ENCODE peak calls at places on chromosome 18, in four cellular contexts. Q is heart left ventricle, N is heart right ventricle, P is mesendoderm. K is an unnamed sample.
A peak's percentile ranks its signal among the peaks of the same experiment; 100 is the strongest.

GRCh38 chr18:1270081-1270480 is 365.4 kb downstream of the ADCYAP1 start:
- DNase-seq in Q (no peak), N (no peak), P (no peak), K (no peak)

GRCh38 chr18:55988537-55988936 is 400.5 kb upstream of the TCF4 start:
- DNase-seq in Q (no peak), N (no peak), P (no peak), K (no peak)

GRCh38 chr18:49647496-49648168 is 85.8 kb downstream of the LIPG start:
- DNase-seq in Q (no peak), N (no peak), P (no peak), K (no peak)

GRCh38 chr18:47953471-47953931 is 23.0 kb upstream of the SMAD2 start:
- DNase-seq in Q (no peak), N (no peak), P (peak; percentile 39), K (no peak)

GRCh38 chr18:50080932-50081560 is 113.9 kb downstream of the MYO5B start:
- DNase-seq in Q (no peak), N (no peak), P (no peak), K (no peak)

GRCh38 chr18:55272510-55273243 is 313.4 kb upstream of the CCDC68 start:
- DNase-seq in Q (no peak), N (no peak), P (no peak), K (no peak)

GRCh38 chr18:6120820-6121279 is 225.5 kb upstream of the TMEM200C start:
- DNase-seq in Q (no peak), N (no peak), P (no peak), K (no peak)

GRCh38 chr18:22210331-22210754 is 41.0 kb downstream of the GATA6 start:
- DNase-seq in Q (no peak), N (no peak), P (peak; percentile 61), K (no peak)

GRCh38 chr18:31043709-31044108 is 1.2 kb upstream of the DSC3 start:
- DNase-seq in Q (no peak), N (no peak), P (no peak), K (no peak)

GRCh38 chr18:68454511-68455228 is 260.2 kb downstream of the TMX3 start:
- DNase-seq in Q (no peak), N (no peak), P (no peak), K (no peak)

GRCh38 chr18:54672846-54673475 is 81.9 kb downstream of the DYNAP start:
- DNase-seq in Q (no peak), N (no peak), P (no peak), K (no peak)

GRCh38 chr18:10239138-10239537 is 215.3 kb upstream of the APCDD1 start:
- DNase-seq in Q (no peak), N (no peak), P (no peak), K (no peak)

GRCh38 chr18:25921677-25922421 is 168.6 kb downstream of the SS18 start:
- DNase-seq in Q (no peak), N (no peak), P (peak; percentile 86), K (peak; percentile 37)

GRCh38 chr18:48762836-48763713 is 187.7 kb downstream of the SMAD7 start:
- DNase-seq in Q (no peak), N (no peak), P (no peak), K (no peak)

GRCh38 chr18:44465337-44465736 is 215.4 kb upstream of the SETBP1 start:
- DNase-seq in Q (no peak), N (no peak), P (no peak), K (no peak)

GRCh38 chr18:48345596-48345995 is 63.6 kb downstream of the ZBTB7C start:
- DNase-seq in Q (no peak), N (no peak), P (no peak), K (no peak)

GRCh38 chr18:37575646-37576045 is 10.0 kb upstream of the CELF4 start:
- DNase-seq in Q (no peak), N (no peak), P (no peak), K (no peak)

DNA sequence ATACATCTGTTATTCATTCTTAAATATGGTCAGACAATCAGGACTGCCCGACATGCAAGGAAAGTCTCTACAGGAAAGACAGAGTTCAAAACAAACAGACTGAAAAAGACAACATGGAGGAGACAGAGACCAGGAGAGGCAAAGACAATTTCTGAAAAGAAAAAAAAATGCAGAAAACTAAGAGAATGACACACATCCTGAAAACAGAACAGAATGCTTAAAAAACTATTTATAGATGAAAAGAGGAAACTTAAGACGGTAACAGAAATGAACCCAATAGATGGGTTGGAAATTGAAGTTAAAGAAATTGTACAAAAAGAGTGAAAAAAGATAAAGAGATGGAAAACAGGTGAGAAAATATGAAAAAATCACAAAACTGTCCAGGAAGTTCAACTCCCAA is 95.7 kb downstream of the BCL2 start:
- DNase-seq in Q (no peak), N (no peak), P (no peak), K (no peak)
- H3K36me3 ChIP-seq in Q (no peaks in the 10 kb centered on the region), N (no peaks in the 10 kb centered on the region), P (no peaks in the 10 kb centered on the region), K (peaks cover 4% of the 10 kb centered on the region)

DNA sequence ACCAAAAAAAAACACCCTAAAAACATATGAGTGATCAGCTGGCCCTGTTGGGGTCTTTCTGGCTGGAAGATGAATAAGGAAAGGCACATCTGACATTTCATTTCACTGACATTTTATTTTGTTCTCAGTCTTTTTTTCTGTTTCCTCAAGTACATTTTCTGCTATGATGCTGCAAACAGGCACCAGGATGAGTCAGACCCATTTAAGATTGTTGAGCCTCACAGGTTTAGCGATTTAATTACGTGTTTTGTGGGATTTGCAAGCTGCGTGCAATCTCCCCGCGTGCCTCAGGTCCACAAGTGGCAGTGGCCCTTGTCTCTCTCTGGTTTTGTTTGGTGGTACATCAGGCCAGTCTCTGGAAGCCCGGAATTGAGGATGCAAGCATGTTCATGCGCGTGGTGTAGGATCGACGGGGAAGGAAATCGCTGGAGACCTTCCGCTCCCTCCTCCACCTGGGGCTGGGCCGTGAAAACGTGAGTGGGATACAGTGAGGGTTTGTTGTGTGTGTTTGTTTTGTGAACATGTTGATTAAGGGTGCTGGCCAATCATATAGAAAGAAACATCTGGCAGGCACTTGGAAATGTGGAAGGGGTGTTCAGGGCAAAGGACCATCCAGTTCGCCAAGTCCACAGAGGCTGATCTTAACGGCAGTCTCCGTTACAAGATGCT is 120.2 kb upstream of the ZNF516 start:
- DNase-seq in Q (no peak), N (no peak), P (no peak), K (no peak)
- H3K4me3 ChIP-seq in Q (no peak overlapping the region), N (no peak overlapping the region), P (no peak overlapping the region), K (no peak overlapping the region)

DNA sequence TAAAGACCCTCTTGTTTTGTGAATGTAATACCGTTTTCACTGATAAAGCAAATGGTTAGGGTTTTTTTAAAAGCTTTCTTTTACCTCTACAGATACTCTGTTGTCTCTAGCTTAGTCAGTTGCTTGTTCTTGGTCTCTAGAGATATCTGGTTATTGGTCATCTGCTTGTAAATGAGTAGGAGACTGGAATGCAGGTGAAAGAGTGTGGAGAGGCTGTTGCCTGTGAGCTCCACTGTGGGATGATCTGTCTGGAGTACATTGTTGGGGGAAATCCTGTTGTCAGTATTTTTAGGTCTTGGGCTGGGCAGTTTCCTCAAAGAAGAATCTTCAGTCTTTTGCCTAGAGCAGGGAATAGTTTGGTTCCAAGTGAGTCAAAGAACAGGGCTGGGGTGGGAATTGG is 67.7 kb downstream of the SMCHD1 start:
- DNase-seq in Q (no peak), N (no peak), P (peak; percentile 5), K (no peak)
- H3K36me3 ChIP-seq in Q (peaks cover 28% of the 10 kb centered on the region), N (peaks cover 23% of the 10 kb centered on the region), P (peaks cover 2% of the 10 kb centered on the region), K (peaks cover 55% of the 10 kb centered on the region)

GRCh38 chr18:58847383-58848071 is 17.1 kb upstream of the ZNF532 start:
- DNase-seq in Q (peak; percentile 71), N (peak; percentile 44), P (peak; percentile 99), K (no peak)
- H3K4me3 ChIP-seq in Q (peak overlapping the region; percentile 45), N (peak overlapping the region; percentile 32), P (no peak overlapping the region), K (no peak overlapping the region)

GRCh38 chr18:51107594-51108305 is 77.7 kb downstream of the SMAD4 start:
- DNase-seq in Q (no peak), N (no peak), P (no peak), K (no peak)
- H3K36me3 ChIP-seq in Q (no peaks in the 10 kb centered on the region), N (no peaks in the 10 kb centered on the region), P (no peaks in the 10 kb centered on the region), K (no peaks in the 10 kb centered on the region)

GRCh38 chr18:78981652-78981955 is 2.0 kb downstream of the SALL3 start:
- DNase-seq in Q (no peak), N (no peak), P (no peak), K (no peak)

GRCh38 chr18:78983530-78983929 is 3.9 kb downstream of the SALL3 start:
- DNase-seq in Q (no peak), N (no peak), P (peak; percentile 55), K (no peak)

GRCh38 chr18:78986018-78986481 is 6.4 kb downstream of the SALL3 start:
- DNase-seq in Q (no peak), N (no peak), P (peak; percentile 75), K (no peak)

GRCh38 chr18:78982186-78982585 is 2.6 kb downstream of the SALL3 start:
- DNase-seq in Q (no peak), N (no peak), P (peak; percentile 66), K (no peak)

DNA sequence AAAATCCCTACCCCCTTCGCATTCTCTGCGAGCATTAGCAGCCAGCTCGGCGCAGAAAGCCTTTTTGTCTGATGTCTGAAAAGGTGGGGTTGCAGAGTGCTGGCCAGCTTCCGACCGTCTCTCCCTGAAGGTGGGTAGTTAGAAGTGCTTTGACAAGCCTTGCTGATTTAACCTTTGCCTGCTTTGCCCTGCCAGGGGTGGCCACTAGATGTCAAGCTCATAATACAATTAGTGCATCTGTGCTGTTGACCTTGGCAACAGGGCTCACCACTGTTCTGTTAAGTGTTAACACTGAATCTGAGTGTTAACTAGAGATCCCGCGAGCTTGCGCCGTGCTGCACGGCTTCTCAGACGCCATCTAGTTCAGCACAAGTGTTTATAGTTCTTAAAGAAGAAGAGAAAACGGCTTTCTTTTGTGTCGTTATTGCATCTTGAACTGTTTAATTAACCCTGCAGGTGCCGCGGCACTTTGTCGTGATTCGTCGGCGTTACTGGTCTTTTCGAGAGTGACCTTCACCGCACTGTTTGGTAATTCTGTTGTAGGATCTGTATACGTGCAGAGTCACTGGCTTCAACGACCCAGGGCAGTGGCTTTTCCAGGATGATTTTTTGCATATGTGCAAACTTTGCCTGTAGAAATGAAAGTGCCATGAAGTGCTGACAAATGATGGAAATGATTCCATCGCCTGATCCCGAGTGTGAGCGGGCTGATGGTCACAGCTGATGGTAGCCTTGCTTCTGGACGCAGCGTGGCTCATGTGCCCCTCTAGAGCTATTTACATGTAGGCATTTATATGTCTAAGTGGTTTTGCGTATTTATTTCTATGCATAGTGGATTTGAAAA is 5.5 kb downstream of the SALL3 start:
- DNase-seq in Q (no peak), N (no peak), P (peak; percentile 98), K (no peak)
- H3K4me3 ChIP-seq in Q (no peak overlapping the region), N (no peak overlapping the region), P (no peak overlapping the region), K (no peak overlapping the region)

GRCh38 chr18:23479829-23480505 is 23.3 kb upstream of the RMC1 start:
- DNase-seq in Q (no peak), N (no peak), P (no peak), K (no peak)
- H3K36me3 ChIP-seq in Q (peaks cover 36% of the 10 kb centered on the region), N (peaks cover 69% of the 10 kb centered on the region), P (peaks cover 6% of the 10 kb centered on the region), K (peaks cover 48% of the 10 kb centered on the region)

GRCh38 chr18:58216071-58216471 is 172.0 kb downstream of the NEDD4L start:
- DNase-seq in Q (no peak), N (no peak), P (peak; percentile 94), K (no peak)
- H3K4me3 ChIP-seq in Q (no peak overlapping the region), N (no peak overlapping the region), P (no peak overlapping the region), K (no peak overlapping the region)

K was measured in CD4-positive, alpha-beta memory T cell.